ENCODE peak calls at places on chromosomes 7 and 10, in four cellular contexts. One of them, this sample, is unnamed.

GRCh38 chr7:5266148-5267028 is 16.4 kb upstream of the SLC29A4 start:
- DNase-seq in RWPE1: no peak
- DNase-seq in NCI-H1105 treated with DMSO at 0.1 percent for 48 hours: no peak
- DNase-seq in anterior cingulate cortex: no peak
- DNase-seq in this sample: no peak

GRCh38 chr10:117656385-117657367 is 114.1 kb downstream of the EMX2 start:
- DNase-seq in RWPE1: no peak
- DNase-seq in NCI-H1105 treated with DMSO at 0.1 percent for 48 hours: no peak
- DNase-seq in anterior cingulate cortex: no peak
- DNase-seq in this sample: no peak

GRCh38 chr10:5268234-5268633 is 71.6 kb downstream of the AKR1C4 start:
- DNase-seq in RWPE1: no peak
- DNase-seq in NCI-H1105 treated with DMSO at 0.1 percent for 48 hours: no peak
- DNase-seq in anterior cingulate cortex: no peak
- DNase-seq in this sample: no peak

GRCh38 chr7:151252961-151253691 is 4.6 kb upstream of the SMARCD3 start:
- DNase-seq in RWPE1: no peak
- DNase-seq in NCI-H1105 treated with DMSO at 0.1 percent for 48 hours: no peak
- DNase-seq in anterior cingulate cortex: no peak
- DNase-seq in this sample: no peak

GRCh38 chr10:30435068-30435422 is 1.1 kb downstream of the MAP3K8 start:
- DNase-seq in RWPE1: no peak
- DNase-seq in NCI-H1105 treated with DMSO at 0.1 percent for 48 hours: no peak
- DNase-seq in anterior cingulate cortex: no peak
- DNase-seq in this sample: no peak

GRCh38 chr7:155483245-155483644 is 25.3 kb downstream of the EN2 start:
- DNase-seq in RWPE1: no peak
- DNase-seq in NCI-H1105 treated with DMSO at 0.1 percent for 48 hours: no peak
- DNase-seq in anterior cingulate cortex: no peak
- DNase-seq in this sample: no peak

GRCh38 chr10:117221156-117221711 is 19.7 kb upstream of the SLC18A2 start:
- DNase-seq in RWPE1: peak
- DNase-seq in NCI-H1105 treated with DMSO at 0.1 percent for 48 hours: no peak
- DNase-seq in anterior cingulate cortex: no peak
- DNase-seq in this sample: no peak

GRCh38 chr7:135919071-135919841 is 57.9 kb downstream of the MTPN start:
- DNase-seq in RWPE1: no peak
- DNase-seq in NCI-H1105 treated with DMSO at 0.1 percent for 48 hours: no peak
- DNase-seq in anterior cingulate cortex: no peak
- DNase-seq in this sample: peak

GRCh38 chr10:132114953-132115520 is 49.3 kb downstream of the JAKMIP3 start:
- DNase-seq in RWPE1: no peak
- DNase-seq in NCI-H1105 treated with DMSO at 0.1 percent for 48 hours: no peak
- DNase-seq in anterior cingulate cortex: no peak
- DNase-seq in this sample: no peak

GRCh38 chr7:128091106-128091505 is 59.9 kb upstream of the LRRC4 start:
- DNase-seq in RWPE1: no peak
- DNase-seq in NCI-H1105 treated with DMSO at 0.1 percent for 48 hours: no peak
- DNase-seq in anterior cingulate cortex: no peak
- DNase-seq in this sample: no peak

GRCh38 chr7:151211155-151211772 is 976 bp upstream of the H2BK1 start:
- DNase-seq in RWPE1: no peak
- DNase-seq in NCI-H1105 treated with DMSO at 0.1 percent for 48 hours: no peak
- DNase-seq in anterior cingulate cortex: no peak
- DNase-seq in this sample: no peak

GRCh38 chr10:11163990-11164805 is 146.5 kb downstream of the CELF2 start:
- DNase-seq in RWPE1: no peak
- DNase-seq in NCI-H1105 treated with DMSO at 0.1 percent for 48 hours: no peak
- DNase-seq in anterior cingulate cortex: peak
- DNase-seq in this sample: no peak

GRCh38 chr7:32506266-32507054 is 11.2 kb downstream of the AVL9 start:
- DNase-seq in RWPE1: peak
- DNase-seq in NCI-H1105 treated with DMSO at 0.1 percent for 48 hours: no peak
- DNase-seq in anterior cingulate cortex: no peak
- DNase-seq in this sample: no peak

GRCh38 chr10:92969151-92969550 is 91.4 kb upstream of the CYP26C1 start:
- DNase-seq in RWPE1: no peak
- DNase-seq in NCI-H1105 treated with DMSO at 0.1 percent for 48 hours: no peak
- DNase-seq in anterior cingulate cortex: no peak
- DNase-seq in this sample: no peak

GRCh38 chr7:34086064-34086463 is 180.7 kb downstream of the BMPER start:
- DNase-seq in RWPE1: no peak
- DNase-seq in NCI-H1105 treated with DMSO at 0.1 percent for 48 hours: no peak
- DNase-seq in anterior cingulate cortex: no peak
- DNase-seq in this sample: no peak

GRCh38 chr10:91944880-91945630 is 21.5 kb downstream of the BTAF1 start:
- DNase-seq in RWPE1: no peak
- DNase-seq in NCI-H1105 treated with DMSO at 0.1 percent for 48 hours: no peak
- DNase-seq in anterior cingulate cortex: no peak
- DNase-seq in this sample: no peak